ENCODE peak calls at places on chromosomes 16 and 17, in ten cellular contexts. One of them, this sample, is unnamed. For H3K4me1, the result is how much of the 10 kb centered on the place peaks cover.

GRCh38 chr17:6269474-6269873 is 165.4 kb downstream of the AIPL1 start:
- DNase-seq in upper lobe of right lung: no peak
- DNase-seq in fibroblast of lung: peak
- DNase-seq in gastrocnemius medialis: no peak
- DNase-seq in hepatocyte: peak
- DNase-seq in IMR-90: peak
- DNase-seq in H1: no peak
- DNase-seq in body of pancreas: no peak
- DNase-seq in astrocyte: peak
- DNase-seq in sigmoid colon: no peak
- DNase-seq in this sample: no peak

GRCh38 chr16:2033057-2033911 is 6.6 kb downstream of the NHERF2 start:
- DNase-seq in upper lobe of right lung: peak
- DNase-seq in fibroblast of lung: peak
- DNase-seq in gastrocnemius medialis: no peak
- DNase-seq in hepatocyte: peak
- DNase-seq in IMR-90: peak
- DNase-seq in H1: no peak
- DNase-seq in body of pancreas: peak
- DNase-seq in astrocyte: peak
- DNase-seq in sigmoid colon: peak
- DNase-seq in this sample: no peak

GRCh38 chr17:4230142-4230541 is 33.6 kb downstream of the ANKFY1 start:
- DNase-seq in upper lobe of right lung: no peak
- DNase-seq in fibroblast of lung: peak
- DNase-seq in gastrocnemius medialis: peak
- DNase-seq in hepatocyte: peak
- DNase-seq in IMR-90: peak
- DNase-seq in H1: no peak
- DNase-seq in body of pancreas: peak
- DNase-seq in astrocyte: peak
- DNase-seq in sigmoid colon: peak
- DNase-seq in this sample: no peak

GRCh38 chr17:45745843-45746494 is 38.2 kb upstream of the CRHR1 start:
- DNase-seq in upper lobe of right lung: no peak
- DNase-seq in fibroblast of lung: no peak
- DNase-seq in gastrocnemius medialis: no peak
- DNase-seq in hepatocyte: no peak
- DNase-seq in IMR-90: no peak
- DNase-seq in H1: no peak
- DNase-seq in body of pancreas: no peak
- DNase-seq in astrocyte: no peak
- DNase-seq in sigmoid colon: peak
- DNase-seq in this sample: no peak

GRCh38 chr16:86019446-86020047 is 120.6 kb downstream of the IRF8 start:
- DNase-seq in upper lobe of right lung: peak
- DNase-seq in fibroblast of lung: no peak
- DNase-seq in gastrocnemius medialis: no peak
- DNase-seq in hepatocyte: no peak
- DNase-seq in IMR-90: no peak
- DNase-seq in H1: peak
- DNase-seq in body of pancreas: no peak
- DNase-seq in astrocyte: no peak
- DNase-seq in sigmoid colon: peak
- DNase-seq in this sample: no peak

GRCh38 chr17:73069164-73069774 is 23.2 kb downstream of the SLC39A11 start:
- DNase-seq in upper lobe of right lung: no peak
- DNase-seq in fibroblast of lung: peak
- DNase-seq in gastrocnemius medialis: no peak
- DNase-seq in hepatocyte: no peak
- DNase-seq in IMR-90: no peak
- DNase-seq in H1: no peak
- DNase-seq in body of pancreas: no peak
- DNase-seq in astrocyte: no peak
- DNase-seq in sigmoid colon: no peak
- DNase-seq in this sample: no peak

GRCh38 chr16:4801051-4801961 is 1.1 kb downstream of the ROGDI start:
- DNase-seq in upper lobe of right lung: no peak
- DNase-seq in fibroblast of lung: no peak
- DNase-seq in gastrocnemius medialis: no peak
- DNase-seq in hepatocyte: no peak
- DNase-seq in IMR-90: no peak
- DNase-seq in H1: no peak
- DNase-seq in body of pancreas: no peak
- DNase-seq in astrocyte: no peak
- DNase-seq in sigmoid colon: no peak
- DNase-seq in this sample: no peak

GRCh38 chr16:84518804-84519341 is 14.4 kb upstream of the MEAK7 start:
- DNase-seq in upper lobe of right lung: no peak
- DNase-seq in fibroblast of lung: no peak
- DNase-seq in gastrocnemius medialis: no peak
- DNase-seq in hepatocyte: no peak
- DNase-seq in IMR-90: no peak
- DNase-seq in H1: no peak
- DNase-seq in body of pancreas: no peak
- DNase-seq in astrocyte: no peak
- DNase-seq in sigmoid colon: no peak
- DNase-seq in this sample: peak

GRCh38 chr17:9199474-9200196 is 178.3 kb downstream of the NTN1 start:
- DNase-seq in upper lobe of right lung: no peak
- DNase-seq in fibroblast of lung: peak
- DNase-seq in gastrocnemius medialis: no peak
- DNase-seq in hepatocyte: no peak
- DNase-seq in IMR-90: no peak
- DNase-seq in H1: no peak
- DNase-seq in body of pancreas: no peak
- DNase-seq in astrocyte: no peak
- DNase-seq in sigmoid colon: no peak
- DNase-seq in this sample: no peak

GRCh38 chr16:86490859-86491642 is 19.3 kb upstream of the FOXF1 start:
- DNase-seq in upper lobe of right lung: no peak
- DNase-seq in fibroblast of lung: peak
- DNase-seq in gastrocnemius medialis: no peak
- DNase-seq in hepatocyte: no peak
- DNase-seq in IMR-90: peak
- DNase-seq in H1: no peak
- DNase-seq in body of pancreas: no peak
- DNase-seq in astrocyte: no peak
- DNase-seq in sigmoid colon: peak
- DNase-seq in this sample: no peak

GRCh38 chr17:74605361-74605760 is 13.3 kb upstream of the CD300LD start:
- DNase-seq in upper lobe of right lung: no peak
- DNase-seq in fibroblast of lung: peak
- DNase-seq in gastrocnemius medialis: no peak
- DNase-seq in hepatocyte: peak
- DNase-seq in IMR-90: peak
- DNase-seq in H1: no peak
- DNase-seq in body of pancreas: peak
- DNase-seq in astrocyte: peak
- DNase-seq in sigmoid colon: peak
- DNase-seq in this sample: no peak

GRCh38 chr16:996672-997071 is 15.1 kb downstream of the SOX8 start:
- DNase-seq in upper lobe of right lung: no peak
- DNase-seq in fibroblast of lung: no peak
- DNase-seq in gastrocnemius medialis: no peak
- DNase-seq in hepatocyte: no peak
- DNase-seq in IMR-90: no peak
- DNase-seq in H1: no peak
- DNase-seq in body of pancreas: no peak
- DNase-seq in astrocyte: no peak
- DNase-seq in sigmoid colon: no peak
- DNase-seq in this sample: no peak

GRCh38 chr16:71340406-71340805 is 18.1 kb upstream of the CALB2 start:
- DNase-seq in upper lobe of right lung: no peak
- DNase-seq in fibroblast of lung: no peak
- DNase-seq in gastrocnemius medialis: no peak
- DNase-seq in hepatocyte: no peak
- DNase-seq in IMR-90: no peak
- DNase-seq in H1: no peak
- DNase-seq in body of pancreas: no peak
- DNase-seq in astrocyte: no peak
- DNase-seq in sigmoid colon: no peak
- DNase-seq in this sample: no peak

GRCh38 chr16:65497571-65497970 is 375.7 kb upstream of the CDH11 start:
- DNase-seq in upper lobe of right lung: no peak
- DNase-seq in fibroblast of lung: peak
- DNase-seq in gastrocnemius medialis: no peak
- DNase-seq in hepatocyte: no peak
- DNase-seq in IMR-90: peak
- DNase-seq in H1: no peak
- DNase-seq in body of pancreas: no peak
- DNase-seq in astrocyte: peak
- DNase-seq in sigmoid colon: no peak
- DNase-seq in this sample: no peak

GRCh38 chr17:5042152-5043022 is 7.2 kb upstream of the SLC52A1 start:
- DNase-seq in upper lobe of right lung: no peak
- DNase-seq in fibroblast of lung: no peak
- DNase-seq in gastrocnemius medialis: no peak
- DNase-seq in hepatocyte: no peak
- DNase-seq in IMR-90: no peak
- DNase-seq in H1: no peak
- DNase-seq in body of pancreas: no peak
- DNase-seq in astrocyte: no peak
- DNase-seq in sigmoid colon: no peak
- DNase-seq in this sample: no peak

GRCh38 chr16:11890231-11890630 is 25.5 kb downstream of the GSPT1 start:
- DNase-seq in upper lobe of right lung: no peak
- DNase-seq in fibroblast of lung: no peak
- DNase-seq in gastrocnemius medialis: no peak
- DNase-seq in hepatocyte: no peak
- DNase-seq in IMR-90: no peak
- DNase-seq in H1: no peak
- DNase-seq in body of pancreas: no peak
- DNase-seq in astrocyte: no peak
- DNase-seq in sigmoid colon: no peak
- DNase-seq in this sample: no peak
- H3K4me1 ChIP-seq in upper lobe of right lung: under half
- H3K4me1 ChIP-seq in fibroblast of lung: under half
- H3K4me1 ChIP-seq in gastrocnemius medialis: under half
- H3K4me1 ChIP-seq in hepatocyte: under half
- H3K4me1 ChIP-seq in IMR-90: under half
- H3K4me1 ChIP-seq in H1: under half
- H3K4me1 ChIP-seq in body of pancreas: under half
- H3K4me1 ChIP-seq in astrocyte: under half
- H3K4me1 ChIP-seq in sigmoid colon: under half
- H3K4me1 ChIP-seq in this sample: under half

DNA sequence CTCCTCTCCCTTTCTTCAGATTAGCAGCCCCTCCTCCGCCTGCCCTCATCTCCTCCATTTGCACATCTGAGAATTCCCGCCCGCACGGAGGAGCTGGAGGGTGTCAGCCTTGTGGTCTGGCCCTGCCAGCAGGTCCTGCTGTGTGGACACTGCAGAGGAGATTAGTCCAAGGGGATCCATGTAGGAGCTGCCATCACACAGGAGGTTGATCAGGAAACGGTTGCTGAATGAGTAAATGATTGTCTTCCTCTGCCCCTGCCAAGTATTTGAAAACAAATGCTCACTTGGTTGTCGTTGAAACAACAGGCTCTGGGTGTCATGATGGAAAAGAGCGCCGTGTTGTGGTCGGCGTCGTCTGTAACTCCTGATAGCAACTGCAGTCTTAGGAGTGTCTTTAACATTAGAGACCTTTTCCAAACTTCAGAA is 63.8 kb upstream of the CHMP6 start:
- DNase-seq in upper lobe of right lung: peak
- DNase-seq in fibroblast of lung: peak
- DNase-seq in gastrocnemius medialis: no peak
- DNase-seq in hepatocyte: no peak
- DNase-seq in IMR-90: peak
- DNase-seq in H1: no peak
- DNase-seq in body of pancreas: no peak
- DNase-seq in astrocyte: peak
- DNase-seq in sigmoid colon: peak
- DNase-seq in this sample: no peak
- TF ChIP-seq CTCF in upper lobe of right lung: peak
- TF ChIP-seq CTCF in fibroblast of lung: no peak
- TF ChIP-seq CTCF in gastrocnemius medialis: no peak
- TF ChIP-seq CTCF in hepatocyte: no peak
- TF ChIP-seq CTCF in IMR-90: no peak
- TF ChIP-seq CTCF in H1: peak
- TF ChIP-seq CTCF in body of pancreas: no peak
- TF ChIP-seq CTCF in astrocyte: peak
- TF ChIP-seq CTCF in sigmoid colon: no peak
- TF ChIP-seq CTCF in this sample: peak

GRCh38 chr17:41657164-41657754 is 31.4 kb upstream of the EIF1 start:
- DNase-seq in upper lobe of right lung: no peak
- DNase-seq in fibroblast of lung: no peak
- DNase-seq in gastrocnemius medialis: no peak
- DNase-seq in hepatocyte: no peak
- DNase-seq in IMR-90: no peak
- DNase-seq in H1: no peak
- DNase-seq in body of pancreas: no peak
- DNase-seq in astrocyte: no peak
- DNase-seq in sigmoid colon: no peak
- DNase-seq in this sample: no peak

GRCh38 chr17:41654134-41654907 is 29.9 kb upstream of the KRT17 start:
- DNase-seq in upper lobe of right lung: peak
- DNase-seq in fibroblast of lung: no peak
- DNase-seq in gastrocnemius medialis: no peak
- DNase-seq in hepatocyte: peak
- DNase-seq in IMR-90: no peak
- DNase-seq in H1: no peak
- DNase-seq in body of pancreas: peak
- DNase-seq in astrocyte: no peak
- DNase-seq in sigmoid colon: no peak
- DNase-seq in this sample: peak

GRCh38 chr17:41656249-41657023 is 32.1 kb upstream of the KRT17 start:
- DNase-seq in upper lobe of right lung: no peak
- DNase-seq in fibroblast of lung: no peak
- DNase-seq in gastrocnemius medialis: no peak
- DNase-seq in hepatocyte: no peak
- DNase-seq in IMR-90: no peak
- DNase-seq in H1: no peak
- DNase-seq in body of pancreas: no peak
- DNase-seq in astrocyte: no peak
- DNase-seq in sigmoid colon: no peak
- DNase-seq in this sample: no peak

GRCh38 chr17:41654908-41655607 is 30.7 kb upstream of the KRT17 start:
- DNase-seq in upper lobe of right lung: no peak
- DNase-seq in fibroblast of lung: no peak
- DNase-seq in gastrocnemius medialis: no peak
- DNase-seq in hepatocyte: no peak
- DNase-seq in IMR-90: no peak
- DNase-seq in H1: no peak
- DNase-seq in body of pancreas: no peak
- DNase-seq in astrocyte: no peak
- DNase-seq in sigmoid colon: no peak
- DNase-seq in this sample: no peak

GRCh38 chr17:41655611-41656111 is 31.3 kb upstream of the KRT17 start:
- DNase-seq in upper lobe of right lung: peak
- DNase-seq in fibroblast of lung: no peak
- DNase-seq in gastrocnemius medialis: no peak
- DNase-seq in hepatocyte: peak
- DNase-seq in IMR-90: no peak
- DNase-seq in H1: no peak
- DNase-seq in body of pancreas: peak
- DNase-seq in astrocyte: no peak
- DNase-seq in sigmoid colon: no peak
- DNase-seq in this sample: peak
- H3K4me1 ChIP-seq in upper lobe of right lung: under half
- H3K4me1 ChIP-seq in fibroblast of lung: under half
- H3K4me1 ChIP-seq in gastrocnemius medialis: under half
- H3K4me1 ChIP-seq in hepatocyte: half or more
- H3K4me1 ChIP-seq in IMR-90: under half
- H3K4me1 ChIP-seq in H1: under half
- H3K4me1 ChIP-seq in body of pancreas: under half
- H3K4me1 ChIP-seq in astrocyte: under half
- H3K4me1 ChIP-seq in sigmoid colon: under half
- H3K4me1 ChIP-seq in this sample: under half

GRCh38 chr17:66290097-66290722 is 12.2 kb upstream of the PRKCA start:
- DNase-seq in upper lobe of right lung: no peak
- DNase-seq in fibroblast of lung: no peak
- DNase-seq in gastrocnemius medialis: no peak
- DNase-seq in hepatocyte: no peak
- DNase-seq in IMR-90: no peak
- DNase-seq in H1: no peak
- DNase-seq in body of pancreas: no peak
- DNase-seq in astrocyte: no peak
- DNase-seq in sigmoid colon: no peak
- DNase-seq in this sample: no peak
- TF ChIP-seq CTCF in upper lobe of right lung: peak
- TF ChIP-seq CTCF in fibroblast of lung: no peak
- TF ChIP-seq CTCF in gastrocnemius medialis: no peak
- TF ChIP-seq CTCF in hepatocyte: no peak
- TF ChIP-seq CTCF in IMR-90: peak
- TF ChIP-seq CTCF in H1: peak
- TF ChIP-seq CTCF in body of pancreas: peak
- TF ChIP-seq CTCF in astrocyte: no peak
- TF ChIP-seq CTCF in sigmoid colon: no peak
- TF ChIP-seq CTCF in this sample: peak

This sample was measured in lower lobe of right lung.